ENCODE peak calls at places on chromosomes 7 and 10, in four cellular contexts. One of them, this sample, is unnamed.

GRCh38 chr7:137073571-137074325 is 205.3 kb downstream of the CHRM2 start:
- DNase-seq in right lobe of liver: no peak
- DNase-seq in heart left ventricle: no peak
- DNase-seq in sigmoid colon: no peak
- DNase-seq in this sample: no peak

GRCh38 chr10:13791483-13791882 is 204.7 kb downstream of the PRPF18 start:
- DNase-seq in right lobe of liver: no peak
- DNase-seq in heart left ventricle: no peak
- DNase-seq in sigmoid colon: no peak
- DNase-seq in this sample: no peak

GRCh38 chr10:122164028-122164601 is 107.0 kb upstream of the BTBD16 start:
- DNase-seq in right lobe of liver: no peak
- DNase-seq in heart left ventricle: no peak
- DNase-seq in sigmoid colon: no peak
- DNase-seq in this sample: peak; percentile 61

GRCh38 chr10:77899080-77899477 is 27.5 kb downstream of the DLG5 start:
- DNase-seq in right lobe of liver: no peak
- DNase-seq in heart left ventricle: no peak
- DNase-seq in sigmoid colon: no peak
- DNase-seq in this sample: no peak

GRCh38 chr7:17654940-17655339 is 285.4 kb downstream of the SNX13 start:
- DNase-seq in right lobe of liver: no peak
- DNase-seq in heart left ventricle: no peak
- DNase-seq in sigmoid colon: no peak
- DNase-seq in this sample: no peak

GRCh38 chr7:124429923-124430322 is 335.7 kb downstream of the GPR37 start:
- DNase-seq in right lobe of liver: no peak
- DNase-seq in heart left ventricle: no peak
- DNase-seq in sigmoid colon: no peak
- DNase-seq in this sample: no peak

GRCh38 chr7:27314111-27314510 is 71.5 kb downstream of the EVX1 start:
- DNase-seq in right lobe of liver: no peak
- DNase-seq in heart left ventricle: no peak
- DNase-seq in sigmoid colon: no peak
- DNase-seq in this sample: no peak

GRCh38 chr7:140209866-140210609 is 33.3 kb upstream of the KDM7A start:
- DNase-seq in right lobe of liver: no peak
- DNase-seq in heart left ventricle: no peak
- DNase-seq in sigmoid colon: peak; percentile 72
- DNase-seq in this sample: no peak

GRCh38 chr7:876972-877311 is 588 bp downstream of the GET4 start:
- DNase-seq in right lobe of liver: no peak
- DNase-seq in heart left ventricle: no peak
- DNase-seq in sigmoid colon: peak; percentile 81
- DNase-seq in this sample: peak; percentile 37

GRCh38 chr10:69961168-69961863 is 91.3 kb upstream of the MACROH2A2 start:
- DNase-seq in right lobe of liver: no peak
- DNase-seq in heart left ventricle: no peak
- DNase-seq in sigmoid colon: no peak
- DNase-seq in this sample: no peak

GRCh38 chr7:114825423-114825951 is 96.4 kb upstream of the MDFIC start:
- DNase-seq in right lobe of liver: no peak
- DNase-seq in heart left ventricle: no peak
- DNase-seq in sigmoid colon: no peak
- DNase-seq in this sample: no peak

GRCh38 chr10:48608279-48608681 is 3.4 kb upstream of the ARHGAP22 start:
- DNase-seq in right lobe of liver: no peak
- DNase-seq in heart left ventricle: no peak
- DNase-seq in sigmoid colon: no peak
- DNase-seq in this sample: peak; percentile 64

GRCh38 chr7:101163281-101164070 is 1.9 kb downstream of the VGF start:
- DNase-seq in right lobe of liver: no peak
- DNase-seq in heart left ventricle: no peak
- DNase-seq in sigmoid colon: no peak
- DNase-seq in this sample: no peak

GRCh38 chr7:85719981-85720963 is 533.4 kb upstream of the SEMA3D start:
- DNase-seq in right lobe of liver: no peak
- DNase-seq in heart left ventricle: no peak
- DNase-seq in sigmoid colon: no peak
- DNase-seq in this sample: no peak

GRCh38 chr10:98242823-98243222 is 25.2 kb downstream of the LOXL4 start:
- DNase-seq in right lobe of liver: no peak
- DNase-seq in heart left ventricle: no peak
- DNase-seq in sigmoid colon: no peak
- DNase-seq in this sample: no peak

GRCh38 chr10:119602241-119603095 is 5.7 kb upstream of the TIAL1 start:
- DNase-seq in right lobe of liver: no peak
- DNase-seq in heart left ventricle: no peak
- DNase-seq in sigmoid colon: no peak
- DNase-seq in this sample: peak; percentile 67

GRCh38 chr7:155694846-155695245 is 50.4 kb downstream of the RBM33 start:
- DNase-seq in right lobe of liver: no peak
- DNase-seq in heart left ventricle: no peak
- DNase-seq in sigmoid colon: no peak
- DNase-seq in this sample: no peak

GRCh38 chr10:119006451-119007210 is 22.9 kb upstream of the NANOS1 start:
- DNase-seq in right lobe of liver: no peak
- DNase-seq in heart left ventricle: no peak
- DNase-seq in sigmoid colon: peak; percentile 94
- DNase-seq in this sample: no peak

GRCh38 chr10:19111501-19112267 is 63.1 kb downstream of the MALRD1 start:
- DNase-seq in right lobe of liver: no peak
- DNase-seq in heart left ventricle: no peak
- DNase-seq in sigmoid colon: no peak
- DNase-seq in this sample: no peak

GRCh38 chr7:74000489-74001149 is 27.4 kb upstream of the ELN start:
- DNase-seq in right lobe of liver: no peak
- DNase-seq in heart left ventricle: peak; percentile 49
- DNase-seq in sigmoid colon: no peak
- DNase-seq in this sample: no peak

GRCh38 chr7:74002474-74003017 is 25.4 kb upstream of the ELN start:
- DNase-seq in right lobe of liver: no peak
- DNase-seq in heart left ventricle: peak; percentile 83
- DNase-seq in sigmoid colon: no peak
- DNase-seq in this sample: no peak

GRCh38 chr7:74003609-74004008 is 24.4 kb upstream of the ELN start:
- DNase-seq in right lobe of liver: no peak
- DNase-seq in heart left ventricle: no peak
- DNase-seq in sigmoid colon: no peak
- DNase-seq in this sample: no peak

GRCh38 chr7:74001150-74001494 is 26.9 kb upstream of the ELN start:
- DNase-seq in right lobe of liver: no peak
- DNase-seq in heart left ventricle: peak; percentile 44
- DNase-seq in sigmoid colon: no peak
- DNase-seq in this sample: no peak

DNA sequence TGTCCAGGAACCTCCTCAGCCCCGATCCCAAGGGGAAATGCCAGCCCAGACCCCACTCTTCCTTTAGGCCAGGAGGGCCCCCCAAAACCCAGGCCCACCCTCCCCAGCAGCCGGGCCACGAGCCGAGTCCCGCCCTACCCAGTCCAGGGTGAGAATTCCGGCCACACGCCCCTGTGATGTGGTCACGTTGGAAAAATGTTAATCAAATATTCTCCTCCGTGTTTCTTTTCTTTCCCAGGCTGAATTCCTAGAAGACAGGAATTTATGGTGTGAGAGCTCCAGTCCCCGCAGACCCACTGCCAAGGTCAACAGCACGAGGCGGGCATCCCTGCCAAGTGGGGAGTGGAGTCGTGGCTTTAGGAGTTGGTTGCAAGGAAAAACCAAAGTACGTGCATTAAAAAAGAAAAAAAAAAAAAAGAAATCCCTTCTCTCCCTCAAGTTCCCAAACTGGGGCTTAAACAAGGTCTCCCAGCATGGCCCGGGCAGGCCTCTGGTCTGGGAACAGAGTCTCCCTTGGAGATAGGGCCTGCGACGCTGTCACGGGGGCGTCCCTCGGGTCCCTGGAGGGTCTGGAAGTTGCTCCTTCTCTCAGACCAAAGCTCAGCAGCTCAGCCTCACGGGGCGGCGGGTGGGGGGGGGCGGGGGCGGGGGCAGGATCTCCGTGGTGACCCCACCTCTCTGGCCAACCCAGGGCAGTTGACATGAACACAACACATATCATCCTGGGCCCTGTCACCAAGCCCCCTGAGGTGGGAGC is 28.1 kb upstream of the ELN start:
- DNase-seq in right lobe of liver: no peak
- DNase-seq in heart left ventricle: no peak
- DNase-seq in sigmoid colon: no peak
- DNase-seq in this sample: no peak
- H3K27ac ChIP-seq in right lobe of liver: no peak overlapping the region
- H3K27ac ChIP-seq in heart left ventricle: no peak overlapping the region
- H3K27ac ChIP-seq in sigmoid colon: peak overlapping the region; percentile 82
- H3K27ac ChIP-seq in this sample: no peak overlapping the region

DNA sequence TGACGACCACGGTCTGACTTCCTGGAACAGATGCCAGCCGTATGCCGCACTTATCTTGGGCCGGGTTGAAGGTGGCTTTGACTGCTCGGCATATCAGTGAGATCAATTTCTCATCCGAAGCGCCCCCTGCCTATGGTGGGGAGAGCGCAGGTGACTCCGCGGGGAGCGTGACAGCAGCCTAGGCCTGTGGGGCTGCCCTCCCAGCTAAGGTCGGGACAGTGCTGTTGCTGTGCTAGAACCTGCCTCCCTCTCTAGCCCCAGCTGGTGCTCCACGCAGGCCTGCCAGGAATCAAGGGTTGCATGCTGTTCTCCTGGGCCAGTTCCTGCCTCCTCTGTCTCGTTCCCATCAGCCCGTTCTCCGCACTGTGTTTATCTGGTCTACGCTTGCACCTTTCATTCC is 49.8 kb downstream of the PODXL start:
- DNase-seq in right lobe of liver: no peak
- DNase-seq in heart left ventricle: no peak
- DNase-seq in sigmoid colon: no peak
- DNase-seq in this sample: peak; percentile 37
- TF ChIP-seq CTCF in right lobe of liver: no peak
- TF ChIP-seq CTCF in heart left ventricle: no peak
- TF ChIP-seq CTCF in sigmoid colon: no peak
- TF ChIP-seq CTCF in this sample: peak; percentile 29

GRCh38 chr10:53284615-53285182 is 512.1 kb upstream of the MBL2 start:
- DNase-seq in right lobe of liver: no peak
- DNase-seq in heart left ventricle: no peak
- DNase-seq in sigmoid colon: no peak
- DNase-seq in this sample: no peak
- H3K27me3 ChIP-seq in right lobe of liver: no peaks in the 10 kb centered on the region
- H3K27me3 ChIP-seq in heart left ventricle: no peaks in the 10 kb centered on the region
- H3K27me3 ChIP-seq in sigmoid colon: no peaks in the 10 kb centered on the region
- H3K27me3 ChIP-seq in this sample: no peaks in the 10 kb centered on the region

GRCh38 chr7:117277576-117277975 is 45.3 kb downstream of the WNT2 start:
- DNase-seq in right lobe of liver: no peak
- DNase-seq in heart left ventricle: no peak
- DNase-seq in sigmoid colon: no peak
- DNase-seq in this sample: no peak

GRCh38 chr7:117272360-117272759 is 50.5 kb downstream of the WNT2 start:
- DNase-seq in right lobe of liver: no peak
- DNase-seq in heart left ventricle: no peak
- DNase-seq in sigmoid colon: no peak
- DNase-seq in this sample: no peak

GRCh38 chr7:117273325-117274292 is 49.2 kb downstream of the WNT2 start:
- DNase-seq in right lobe of liver: no peak
- DNase-seq in heart left ventricle: no peak
- DNase-seq in sigmoid colon: no peak
- DNase-seq in this sample: no peak

GRCh38 chr7:117278040-117278439 is 44.8 kb downstream of the WNT2 start:
- DNase-seq in right lobe of liver: no peak
- DNase-seq in heart left ventricle: peak; percentile 48
- DNase-seq in sigmoid colon: no peak
- DNase-seq in this sample: no peak

GRCh38 chr7:117274951-117275350 is 47.9 kb downstream of the WNT2 start:
- DNase-seq in right lobe of liver: no peak
- DNase-seq in heart left ventricle: no peak
- DNase-seq in sigmoid colon: no peak
- DNase-seq in this sample: no peak
- H3K27ac ChIP-seq in right lobe of liver: no peak overlapping the region
- H3K27ac ChIP-seq in heart left ventricle: no peak overlapping the region
- H3K27ac ChIP-seq in sigmoid colon: no peak overlapping the region
- H3K27ac ChIP-seq in this sample: no peak overlapping the region

GRCh38 chr7:129778770-129779601 is 167.5 kb downstream of the NRF1 start:
- DNase-seq in right lobe of liver: no peak
- DNase-seq in heart left ventricle: no peak
- DNase-seq in sigmoid colon: no peak
- DNase-seq in this sample: peak; percentile 55
- TF ChIP-seq CTCF in right lobe of liver: no peak
- TF ChIP-seq CTCF in heart left ventricle: no peak
- TF ChIP-seq CTCF in sigmoid colon: no peak
- TF ChIP-seq CTCF in this sample: peak; percentile 22

This sample was measured in WERI-Rb-1.